ENCODE peak calls at places on chromosome 18, in four cellular contexts. One of them, this sample, is unnamed.

GRCh38 chr18:58505181-58505580 is 123.7 kb downstream of the ALPK2 start:
- DNase-seq in K562: no peak
- DNase-seq in HepG2: no peak
- DNase-seq in HCT116: no peak
- DNase-seq in this sample: no peak

GRCh38 chr18:62957885-62958472 is 242.6 kb downstream of the PHLPP1 start:
- DNase-seq in HepG2: peak
- DNase-seq in K562: no peak
- DNase-seq in HCT116: peak
- DNase-seq in this sample: no peak

GRCh38 chr18:45221363-45221762 is 393.9 kb upstream of the SLC14A2 start:
- DNase-seq in HepG2: no peak
- DNase-seq in K562: no peak
- DNase-seq in HCT116: no peak
- DNase-seq in this sample: no peak

GRCh38 chr18:57175550-57175949 is 28.7 kb downstream of the BOD1L2 start:
- DNase-seq in HepG2: no peak
- DNase-seq in K562: no peak
- DNase-seq in HCT116: no peak
- DNase-seq in this sample: no peak

GRCh38 chr18:38525039-38525438 is 959.4 kb upstream of the CELF4 start:
- DNase-seq in HepG2: no peak
- DNase-seq in K562: no peak
- DNase-seq in HCT116: no peak
- DNase-seq in this sample: no peak

GRCh38 chr18:48844271-48844670 is 106.5 kb downstream of the SMAD7 start:
- DNase-seq in HepG2: no peak
- DNase-seq in K562: no peak
- DNase-seq in HCT116: no peak
- DNase-seq in this sample: no peak

GRCh38 chr18:26487437-26487836 is 60.9 kb downstream of the KCTD1 start:
- DNase-seq in K562: no peak
- DNase-seq in HepG2: peak
- DNase-seq in HCT116: no peak
- DNase-seq in this sample: no peak

GRCh38 chr18:7104649-7105048 is 12.9 kb downstream of the LAMA1 start:
- DNase-seq in HepG2: no peak
- DNase-seq in K562: no peak
- DNase-seq in HCT116: no peak
- DNase-seq in this sample: no peak

GRCh38 chr18:78722959-78723706 is 256.5 kb upstream of the SALL3 start:
- DNase-seq in K562: no peak
- DNase-seq in HCT116: no peak
- DNase-seq in HepG2: no peak
- DNase-seq in this sample: no peak

GRCh38 chr18:23470620-23471387 is 17.7 kb downstream of the RIOK3 start:
- DNase-seq in HCT116: no peak
- DNase-seq in HepG2: no peak
- DNase-seq in K562: no peak
- DNase-seq in this sample: no peak

GRCh38 chr18:54127759-54128378 is 96.6 kb downstream of the MBD2 start:
- DNase-seq in HCT116: peak
- DNase-seq in HepG2: peak
- DNase-seq in K562: peak
- DNase-seq in this sample: no peak

GRCh38 chr18:70243545-70243944 is 38.1 kb upstream of the RTTN start:
- DNase-seq in HCT116: no peak
- DNase-seq in HepG2: peak
- DNase-seq in K562: no peak
- DNase-seq in this sample: no peak

GRCh38 chr18:28063181-28063790 is 113.6 kb downstream of the CDH2 start:
- DNase-seq in HCT116: no peak
- DNase-seq in HepG2: no peak
- DNase-seq in K562: no peak
- DNase-seq in this sample: no peak

GRCh38 chr18:46297621-46298020 is 193.4 kb downstream of the HAUS1 start:
- DNase-seq in HepG2: no peak
- DNase-seq in HCT116: no peak
- DNase-seq in K562: no peak
- DNase-seq in this sample: no peak

GRCh38 chr18:46700026-46700425 is 43.0 kb upstream of the LOXHD1 start:
- DNase-seq in HCT116: no peak
- DNase-seq in K562: no peak
- DNase-seq in HepG2: no peak
- DNase-seq in this sample: no peak

GRCh38 chr18:23982154-23983071 is 32.1 kb upstream of the TTC39C start:
- DNase-seq in HCT116: no peak
- DNase-seq in K562: no peak
- DNase-seq in HepG2: no peak
- DNase-seq in this sample: no peak

GRCh38 chr18:12960846-12961397 is 13.1 kb downstream of the SEH1L start:
- DNase-seq in HCT116: no peak
- DNase-seq in HepG2: no peak
- DNase-seq in K562: no peak
- DNase-seq in this sample: no peak

GRCh38 chr18:12963069-12963468 is 15.3 kb downstream of the SEH1L start:
- DNase-seq in K562: no peak
- DNase-seq in HepG2: no peak
- DNase-seq in HCT116: no peak
- DNase-seq in this sample: no peak

GRCh38 chr18:12958478-12958877 is 10.7 kb downstream of the SEH1L start:
- DNase-seq in HCT116: no peak
- DNase-seq in K562: no peak
- DNase-seq in HepG2: no peak
- DNase-seq in this sample: no peak

GRCh38 chr18:12960395-12960794 is 12.6 kb downstream of the SEH1L start:
- DNase-seq in K562: no peak
- DNase-seq in HCT116: no peak
- DNase-seq in HepG2: no peak
- DNase-seq in this sample: no peak
- TF ChIP-seq TCF7L2 in K562: no peak
- TF ChIP-seq TCF7L2 in HCT116: no peak
- TF ChIP-seq TCF7L2 in HepG2: no peak
- TF ChIP-seq TCF7L2 in this sample: no peak

GRCh38 chr18:9643549-9643948 is 29.2 kb upstream of the PPP4R1 start:
- DNase-seq in K562: no peak
- DNase-seq in HCT116: peak
- DNase-seq in HepG2: peak
- DNase-seq in this sample: peak
- H3K4me3 ChIP-seq in K562: no peak
- H3K4me3 ChIP-seq in HCT116: no peak
- H3K4me3 ChIP-seq in HepG2: no peak
- H3K4me3 ChIP-seq in this sample: no peak

DNA sequence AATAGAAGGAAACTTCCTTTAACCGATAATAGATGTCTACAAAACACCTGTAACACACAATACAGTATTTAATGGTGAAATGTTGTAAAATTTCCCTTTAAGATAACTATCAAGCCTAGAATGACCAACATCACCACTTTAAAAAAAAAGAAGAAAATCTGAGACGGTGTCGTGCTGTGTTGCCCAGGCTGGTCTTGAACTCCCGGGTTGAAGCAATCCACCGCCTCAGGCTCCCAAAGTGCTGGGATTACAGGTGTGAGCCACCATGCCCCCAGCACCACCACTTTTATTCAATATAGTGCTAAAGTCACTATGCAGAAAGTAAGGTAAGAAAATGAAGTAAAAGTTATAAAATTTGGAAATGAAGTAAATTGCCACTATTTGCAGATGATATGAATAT is 96.9 kb downstream of the MYOM1 start:
- DNase-seq in K562: no peak
- DNase-seq in HepG2: no peak
- DNase-seq in HCT116: no peak
- DNase-seq in this sample: no peak
- TF ChIP-seq TCF7L2 in K562: no peak
- TF ChIP-seq TCF7L2 in HepG2: no peak
- TF ChIP-seq TCF7L2 in HCT116: no peak
- TF ChIP-seq TCF7L2 in this sample: no peak

DNA sequence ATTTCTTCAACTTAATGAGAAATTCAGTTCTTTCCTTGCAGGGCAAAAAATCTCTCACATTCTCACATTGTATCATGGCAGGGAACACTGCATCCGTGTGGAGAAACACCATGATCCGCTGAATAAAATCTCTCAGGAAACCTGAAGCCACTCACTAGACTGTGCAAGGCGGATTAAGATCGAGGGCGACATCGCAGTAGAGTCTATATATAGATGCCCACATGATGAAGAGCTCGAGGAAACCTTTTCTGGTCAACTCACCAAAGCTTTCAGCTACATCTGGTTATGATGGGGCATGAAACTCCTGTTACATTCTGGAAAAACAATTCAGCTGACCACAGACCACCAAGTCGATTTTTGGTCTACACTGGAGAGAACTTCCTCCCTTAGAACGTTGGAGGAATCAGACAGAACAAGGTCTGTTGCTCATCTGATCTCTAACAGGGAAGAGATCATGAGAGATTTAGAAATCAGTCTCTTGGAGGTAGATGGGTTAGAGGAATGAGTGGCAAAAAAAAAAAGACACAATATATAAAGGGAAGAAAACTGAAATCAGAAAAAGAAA is 163.0 kb upstream of the ZNF516 start:
- DNase-seq in K562: no peak
- DNase-seq in HepG2: no peak
- DNase-seq in HCT116: no peak
- DNase-seq in this sample: no peak
- H3K4me3 ChIP-seq in K562: no peak
- H3K4me3 ChIP-seq in HepG2: no peak
- H3K4me3 ChIP-seq in HCT116: no peak
- H3K4me3 ChIP-seq in this sample: no peak

DNA sequence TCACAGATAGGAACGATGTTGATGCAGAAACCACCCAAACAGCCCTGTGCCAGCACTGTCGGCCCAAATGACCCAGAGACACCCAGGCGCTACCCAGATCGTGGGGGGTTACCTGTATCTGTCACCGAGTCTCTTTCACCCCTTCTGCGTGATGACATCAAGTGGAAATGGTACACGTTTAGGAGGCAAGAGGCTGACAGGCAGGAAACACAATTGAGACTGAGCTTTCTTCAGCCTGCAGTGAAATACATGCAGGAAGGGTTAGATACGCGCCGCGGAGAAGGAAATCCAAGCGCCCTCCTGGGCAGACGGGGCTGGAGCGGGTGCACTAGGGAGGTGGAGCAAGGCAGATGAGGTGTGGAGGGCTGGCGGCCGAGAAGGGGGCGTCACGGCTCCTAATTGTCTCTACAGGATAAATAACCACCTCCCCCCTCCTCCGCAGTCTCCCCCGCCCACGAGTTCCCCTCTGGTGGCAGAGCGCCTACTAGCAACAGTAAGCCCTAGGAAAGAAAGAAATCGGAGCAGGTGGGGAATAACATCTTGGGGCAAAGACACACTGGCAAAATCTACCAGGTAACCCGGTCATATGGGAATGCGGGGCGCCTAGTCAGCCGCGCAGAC is at the start of gene RNF152:
- DNase-seq in HCT116: no peak
- DNase-seq in K562: no peak
- DNase-seq in HepG2: no peak
- DNase-seq in this sample: no peak
- TF ChIP-seq TCF7L2 in HCT116: no peak
- TF ChIP-seq TCF7L2 in K562: no peak
- TF ChIP-seq TCF7L2 in HepG2: no peak
- TF ChIP-seq TCF7L2 in this sample: no peak

DNA sequence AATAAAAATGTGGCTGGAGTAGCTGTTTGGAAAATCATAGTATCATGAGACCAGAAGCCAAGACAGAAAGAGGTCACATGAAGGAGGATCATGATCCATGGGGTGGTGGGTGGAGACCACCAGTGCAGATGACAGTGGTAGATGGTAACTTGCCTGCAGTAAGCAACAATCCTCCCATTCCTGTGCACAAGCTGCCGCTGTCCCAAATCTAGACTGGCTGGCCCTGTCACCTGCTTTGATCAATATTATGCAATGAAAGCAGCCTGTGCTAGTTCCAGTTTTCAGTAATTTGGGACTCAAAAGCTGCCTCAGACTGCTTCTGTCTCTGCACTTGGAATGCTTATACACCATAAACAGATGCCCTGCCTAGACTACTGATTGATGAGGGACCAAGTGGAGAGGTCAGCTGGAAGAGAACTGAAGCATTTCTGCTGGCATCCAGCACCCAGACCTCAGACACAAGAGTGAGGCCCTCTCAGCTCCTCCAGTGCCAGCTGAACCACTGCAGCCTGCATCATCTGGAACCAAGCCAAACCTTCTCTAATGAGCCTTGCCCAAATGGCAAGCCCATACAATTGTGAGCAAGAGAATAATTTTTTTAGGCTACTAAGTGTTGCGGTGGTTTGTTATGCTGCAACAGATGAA is 25.0 kb downstream of the CCBE1 start:
- DNase-seq in K562: no peak
- DNase-seq in HepG2: no peak
- DNase-seq in HCT116: no peak
- DNase-seq in this sample: no peak
- H3K4me3 ChIP-seq in K562: no peak
- H3K4me3 ChIP-seq in HepG2: no peak
- H3K4me3 ChIP-seq in HCT116: no peak
- H3K4me3 ChIP-seq in this sample: no peak

DNA sequence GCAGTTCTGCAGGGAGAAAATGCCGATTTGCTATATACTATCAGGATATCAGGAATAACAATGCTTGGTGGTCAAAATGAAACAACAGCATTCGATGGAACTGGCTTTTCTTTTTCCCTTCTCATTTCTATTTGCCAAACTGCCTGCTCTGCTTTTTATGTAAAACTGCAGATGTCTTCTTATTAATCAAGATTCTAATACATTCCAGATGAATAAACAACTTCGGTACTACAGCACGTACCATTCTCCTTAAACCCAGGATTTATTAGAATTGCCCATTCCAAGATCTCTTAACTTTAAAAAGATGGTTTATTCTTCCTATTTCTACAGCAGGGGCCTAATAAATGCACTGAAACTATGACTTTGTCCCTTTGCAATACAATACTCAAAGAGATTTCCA is 100.8 kb downstream of the ZNF521 start:
- DNase-seq in HepG2: no peak
- DNase-seq in HCT116: no peak
- DNase-seq in K562: no peak
- DNase-seq in this sample: no peak
- TF ChIP-seq TCF7L2 in HepG2: no peak
- TF ChIP-seq TCF7L2 in HCT116: no peak
- TF ChIP-seq TCF7L2 in K562: no peak
- TF ChIP-seq TCF7L2 in this sample: no peak

GRCh38 chr18:21820811-21821143 is 80.2 kb downstream of the MIB1 start:
- DNase-seq in K562: no peak
- DNase-seq in HCT116: no peak
- DNase-seq in HepG2: no peak
- DNase-seq in this sample: no peak
- H3K4me3 ChIP-seq in K562: no peak
- H3K4me3 ChIP-seq in HCT116: no peak
- H3K4me3 ChIP-seq in HepG2: no peak
- H3K4me3 ChIP-seq in this sample: no peak